ENCODE peak calls at places on chromosomes 7 and 10, in six cellular contexts. M is sigmoid colon, X is tibial artery, A is psoas muscle, P is vagina, C is adrenal gland. U is an unnamed sample.

GRCh38 chr10:88897019-88897853 is 17.2 kb downstream of the STAMBPL1 start:
- DNase-seq in M (no peak), X (no peak), A (no peak), P (no peak), C (peak; percentile 50), U (no peak)

GRCh38 chr7:155344270-155344617 is 46.6 kb downstream of the INSIG1 start:
- DNase-seq in M (peak; percentile 60), X (no peak), A (peak; percentile 40), P (no peak), C (no peak), U (no peak)

GRCh38 chr10:36573246-36573645 is 552.2 kb upstream of the ANKRD30A start:
- DNase-seq in M (no peak), X (no peak), A (no peak), P (no peak), C (no peak), U (no peak)

GRCh38 chr7:42345478-42346299 is 108.7 kb upstream of the GLI3 start:
- DNase-seq in M (no peak), X (no peak), A (no peak), P (no peak), C (no peak), U (no peak)

GRCh38 chr10:4266387-4267083 is 481.5 kb upstream of the KLF6 start:
- DNase-seq in M (no peak), X (no peak), A (no peak), P (no peak), C (no peak), U (no peak)

GRCh38 chr10:47388879-47389278 is 4.8 kb upstream of the ZNF488 start:
- DNase-seq in M (peak; percentile 14), X (no peak), A (no peak), P (no peak), C (no peak), U (no peak)

GRCh38 chr10:43199684-43200537 is 61.7 kb downstream of the CSGALNACT2 start:
- DNase-seq in M (peak; percentile 50), X (peak; percentile 59), A (no peak), P (peak; percentile 95), C (no peak), U (peak; percentile 42)

GRCh38 chr7:78315119-78315518 is 516.5 kb downstream of the PHTF2 start:
- DNase-seq in M (no peak), X (no peak), A (no peak), P (no peak), C (no peak), U (no peak)

GRCh38 chr10:20303453-20304152 is 487.4 kb downstream of the PLXDC2 start:
- DNase-seq in M (no peak), X (no peak), A (no peak), P (no peak), C (no peak), U (no peak)

GRCh38 chr7:20359397-20359963 is 28.8 kb downstream of the ITGB8 start:
- DNase-seq in M (no peak), X (no peak), A (no peak), P (no peak), C (no peak), U (no peak)

GRCh38 chr10:124156524-124157225 is 63.3 kb upstream of the CHST15 start:
- DNase-seq in M (peak; percentile 52), X (peak; percentile 72), A (peak; percentile 49), P (no peak), C (no peak), U (no peak)

GRCh38 chr10:2037246-2037645 is 299.9 kb upstream of the ADARB2 start:
- DNase-seq in M (no peak), X (no peak), A (no peak), P (no peak), C (no peak), U (no peak)

GRCh38 chr7:116802144-116802747 is 60.1 kb upstream of the CAPZA2 start:
- DNase-seq in M (no peak), X (no peak), A (no peak), P (no peak), C (no peak), U (no peak)

GRCh38 chr7:79968249-79968648 is 166.4 kb upstream of the GNAI1 start:
- DNase-seq in M (no peak), X (no peak), A (no peak), P (no peak), C (no peak), U (no peak)

GRCh38 chr7:117808273-117808868 is 64.9 kb downstream of the CTTNBP2 start:
- DNase-seq in M (no peak), X (peak; percentile 71), A (no peak), P (no peak), C (peak; percentile 35), U (no peak)

GRCh38 chr10:76287856-76288255 is 856.4 kb downstream of the LRMDA start:
- DNase-seq in M (no peak), X (no peak), A (no peak), P (no peak), C (no peak), U (no peak)

GRCh38 chr10:24882047-24882698 is 70.2 kb downstream of the PRTFDC1 start:
- DNase-seq in M (no peak), X (no peak), A (no peak), P (no peak), C (peak; percentile 34), U (no peak)
- H3K4me3 ChIP-seq in M (no peak overlapping the region), X (no peak overlapping the region), A (no peak overlapping the region), P (no peak overlapping the region), C (no peak overlapping the region), U (no peak overlapping the region)

DNA sequence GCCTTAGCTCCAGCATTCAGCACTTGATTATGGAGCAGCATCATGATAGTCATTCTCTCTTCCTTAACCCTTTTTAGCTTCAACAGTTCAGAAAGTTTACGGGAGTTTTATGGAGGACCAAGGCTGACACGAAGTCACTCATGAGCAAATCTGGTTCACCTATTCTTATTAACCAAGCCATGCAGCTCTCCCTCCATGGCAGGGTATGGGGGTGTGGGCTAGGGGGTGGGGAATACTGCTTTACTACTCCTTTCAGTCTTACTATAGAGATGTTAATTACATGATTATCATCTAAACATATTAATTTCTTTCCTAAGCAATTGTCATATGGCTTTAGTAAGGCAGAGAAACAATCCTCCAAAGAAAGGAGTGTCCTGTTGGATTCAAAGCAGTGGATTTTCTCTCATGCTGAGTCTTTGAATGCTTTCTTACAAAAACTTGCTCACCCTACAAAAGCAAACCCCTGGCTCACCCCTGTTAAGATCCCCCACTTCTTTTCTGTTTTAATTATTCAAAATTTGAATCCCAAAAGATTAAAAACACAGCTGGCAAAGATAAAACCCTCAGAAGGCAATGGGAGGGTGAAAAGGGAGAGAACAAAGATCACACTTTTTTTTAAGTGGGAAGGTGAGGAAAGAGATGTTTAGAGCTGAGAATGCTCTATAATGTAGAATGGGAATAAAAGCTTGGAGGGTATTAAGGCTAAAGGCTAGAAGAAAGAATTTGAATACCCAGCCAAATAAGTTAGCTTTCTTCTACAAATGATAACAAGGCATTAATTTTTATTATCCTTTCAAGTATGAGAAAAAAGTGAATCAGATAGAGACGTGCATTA is 46.4 kb upstream of the SEMA3E start:
- DNase-seq in M (no peak), X (no peak), A (no peak), P (no peak), C (no peak), U (no peak)
- H3K27ac ChIP-seq in M (no peak overlapping the region), X (no peak overlapping the region), A (no peak overlapping the region), P (no peak overlapping the region), C (no peak overlapping the region), U (no peak overlapping the region)

DNA sequence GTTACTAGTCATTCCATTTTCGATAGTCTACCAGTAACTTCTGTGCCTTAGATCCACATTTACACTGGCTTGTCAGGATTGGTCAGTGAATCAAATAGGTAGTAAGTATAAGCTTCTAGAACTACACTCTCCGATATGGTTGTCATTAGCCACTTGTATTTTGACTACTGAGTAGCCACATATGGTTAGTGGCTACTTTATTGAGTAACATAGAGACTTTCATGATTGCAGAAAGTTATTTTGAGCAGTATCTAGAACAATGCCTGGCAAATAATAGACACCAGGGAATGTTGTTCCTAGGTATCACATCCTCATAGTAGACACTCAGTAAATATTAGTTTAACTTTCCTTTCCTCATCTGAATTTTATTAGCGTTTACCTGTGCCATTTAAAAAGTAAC is 93.1 kb downstream of the BMPR1A start:
- DNase-seq in M (no peak), X (no peak), A (no peak), P (no peak), C (no peak), U (no peak)
- H3K4me3 ChIP-seq in M (no peak overlapping the region), X (no peak overlapping the region), A (no peak overlapping the region), P (no peak overlapping the region), C (no peak overlapping the region), U (no peak overlapping the region)

DNA sequence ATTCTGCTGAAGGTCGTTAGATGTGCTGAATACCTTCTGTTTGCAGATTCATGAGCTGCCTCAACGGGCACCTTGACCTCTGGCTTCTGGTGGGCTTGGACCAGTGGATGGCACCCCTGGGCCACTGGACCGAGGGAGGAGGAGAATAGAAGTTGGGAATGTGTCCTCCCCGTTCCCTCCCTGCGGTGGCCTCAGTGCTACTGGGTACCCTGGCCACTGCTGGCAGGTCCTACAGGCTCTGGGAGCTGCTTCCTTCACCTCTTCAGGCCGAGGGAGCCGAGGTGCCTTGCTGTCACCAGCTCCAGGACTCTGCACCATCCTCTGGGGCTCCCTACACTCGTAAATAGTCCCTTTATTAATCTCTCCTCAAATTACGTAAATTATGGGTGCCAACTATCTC is 32.2 kb upstream of the GALNTL5 start:
- DNase-seq in M (no peak), X (no peak), A (no peak), P (no peak), C (no peak), U (no peak)
- H3K27ac ChIP-seq in M (peak overlapping the region; percentile 52), X (peak overlapping the region; percentile 40), A (no peak overlapping the region), P (no peak overlapping the region), C (peak overlapping the region; percentile 51), U (no peak overlapping the region)

GRCh38 chr7:66505531-66506451 is 122.9 kb upstream of the KCTD7 start:
- DNase-seq in M (peak; percentile 62), X (no peak), A (no peak), P (no peak), C (no peak), U (no peak)
- H3K4me3 ChIP-seq in M (peak overlapping the region; percentile 31), X (peak overlapping the region; percentile 38), A (peak overlapping the region; percentile 56), P (peak overlapping the region; percentile 39), C (no peak overlapping the region), U (peak overlapping the region; percentile 27)

GRCh38 chr7:2606539-2606936 is 25.2 kb upstream of the TTYH3 start:
- DNase-seq in M (no peak), X (no peak), A (no peak), P (no peak), C (no peak), U (no peak)
- H3K27ac ChIP-seq in M (peak overlapping the region; percentile 63), X (peak overlapping the region; percentile 73), A (peak overlapping the region; percentile 68), P (no peak overlapping the region), C (no peak overlapping the region), U (no peak overlapping the region)

DNA sequence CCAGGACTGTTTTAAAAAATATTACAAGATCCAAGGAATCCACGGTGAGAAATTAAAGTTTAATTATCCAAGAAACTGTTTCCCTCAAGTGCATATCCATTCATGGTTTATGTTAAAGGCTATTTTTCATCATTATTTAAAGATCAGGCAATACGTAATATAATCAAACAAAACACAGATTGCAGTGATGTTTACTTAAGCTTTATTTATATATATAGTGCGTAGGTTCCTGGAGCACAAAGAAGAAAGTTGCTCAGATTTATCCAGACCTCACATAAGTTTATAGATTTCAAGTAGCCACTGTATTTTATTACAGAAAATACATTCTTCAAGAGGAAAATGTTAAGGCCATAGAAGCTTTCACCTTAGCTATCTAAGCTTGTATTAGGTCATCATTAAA is 210.0 kb upstream of the KLF14 start:
- DNase-seq in M (no peak), X (no peak), A (no peak), P (no peak), C (no peak), U (no peak)
- H3K4me3 ChIP-seq in M (peak overlapping the region; percentile 16), X (peak overlapping the region; percentile 35), A (peak overlapping the region; percentile 81), P (peak overlapping the region; percentile 45), C (no peak overlapping the region), U (no peak overlapping the region)